ENCODE peak calls at places on chromosome X, in seven cellular contexts. One of them, this sample, is unnamed.

GRCh38 chrX:13142891-13143290 is 98.5 kb upstream of the FAM9C start:
- DNase-seq in breast epithelium: no peak
- DNase-seq in prostate gland: no peak
- DNase-seq in Panc1: no peak
- DNase-seq in upper lobe of left lung: no peak
- DNase-seq in HL-60: no peak
- DNase-seq in HCT116: no peak
- DNase-seq in this sample: no peak

GRCh38 chrX:15877380-15877779 is 22.8 kb upstream of the AP1S2 start:
- DNase-seq in breast epithelium: no peak
- DNase-seq in prostate gland: no peak
- DNase-seq in Panc1: no peak
- DNase-seq in upper lobe of left lung: no peak
- DNase-seq in HL-60: no peak
- DNase-seq in HCT116: no peak
- DNase-seq in this sample: no peak

GRCh38 chrX:77174680-77175336 is 272.4 kb upstream of the FGF16 start:
- DNase-seq in breast epithelium: no peak
- DNase-seq in prostate gland: no peak
- DNase-seq in Panc1: no peak
- DNase-seq in upper lobe of left lung: no peak
- DNase-seq in HL-60: no peak
- DNase-seq in HCT116: no peak
- DNase-seq in this sample: no peak

GRCh38 chrX:3252744-3253143 is 93.7 kb downstream of the MXRA5 start:
- DNase-seq in breast epithelium: no peak
- DNase-seq in prostate gland: no peak
- DNase-seq in Panc1: no peak
- DNase-seq in upper lobe of left lung: peak
- DNase-seq in HL-60: peak
- DNase-seq in HCT116: no peak
- DNase-seq in this sample: no peak

GRCh38 chrX:119693996-119694451 is 1.1 kb upstream of the SEPTIN6 start:
- DNase-seq in breast epithelium: no peak
- DNase-seq in prostate gland: no peak
- DNase-seq in Panc1: no peak
- DNase-seq in upper lobe of left lung: no peak
- DNase-seq in HL-60: no peak
- DNase-seq in HCT116: no peak
- DNase-seq in this sample: no peak

GRCh38 chrX:10636337-10636736 is 16.0 kb upstream of the MID1 start:
- DNase-seq in breast epithelium: no peak
- DNase-seq in prostate gland: no peak
- DNase-seq in Panc1: no peak
- DNase-seq in upper lobe of left lung: peak
- DNase-seq in HL-60: no peak
- DNase-seq in HCT116: peak
- DNase-seq in this sample: no peak

GRCh38 chrX:54415534-54416350 is 24.5 kb upstream of the TSR2 start:
- DNase-seq in breast epithelium: no peak
- DNase-seq in prostate gland: no peak
- DNase-seq in Panc1: no peak
- DNase-seq in upper lobe of left lung: no peak
- DNase-seq in HL-60: no peak
- DNase-seq in HCT116: no peak
- DNase-seq in this sample: no peak

GRCh38 chrX:95291561-95291960 is 1393.1 kb upstream of the DIAPH2 start:
- DNase-seq in breast epithelium: no peak
- DNase-seq in prostate gland: no peak
- DNase-seq in Panc1: no peak
- DNase-seq in upper lobe of left lung: peak
- DNase-seq in HL-60: no peak
- DNase-seq in HCT116: no peak
- DNase-seq in this sample: no peak

GRCh38 chrX:111483876-111484275 is 27.6 kb upstream of the SERTM2 start:
- DNase-seq in breast epithelium: no peak
- DNase-seq in prostate gland: no peak
- DNase-seq in Panc1: no peak
- DNase-seq in upper lobe of left lung: no peak
- DNase-seq in HL-60: no peak
- DNase-seq in HCT116: no peak
- DNase-seq in this sample: no peak

GRCh38 chrX:10617964-10618342 is 2.4 kb downstream of the MID1 start:
- DNase-seq in breast epithelium: no peak
- DNase-seq in prostate gland: peak
- DNase-seq in Panc1: no peak
- DNase-seq in upper lobe of left lung: no peak
- DNase-seq in HL-60: no peak
- DNase-seq in HCT116: no peak
- DNase-seq in this sample: no peak

GRCh38 chrX:140163376-140164159 is 198.2 kb upstream of the CXorf66 start:
- DNase-seq in breast epithelium: no peak
- DNase-seq in prostate gland: no peak
- DNase-seq in Panc1: no peak
- DNase-seq in upper lobe of left lung: no peak
- DNase-seq in HL-60: no peak
- DNase-seq in HCT116: no peak
- DNase-seq in this sample: no peak

GRCh38 chrX:130081421-130082045 is 28.8 kb downstream of the ELF4 start:
- DNase-seq in breast epithelium: no peak
- DNase-seq in prostate gland: no peak
- DNase-seq in Panc1: no peak
- DNase-seq in upper lobe of left lung: no peak
- DNase-seq in HL-60: no peak
- DNase-seq in HCT116: no peak
- DNase-seq in this sample: no peak

GRCh38 chrX:115679460-115679859 is 118.5 kb downstream of the PLS3 start:
- DNase-seq in breast epithelium: no peak
- DNase-seq in prostate gland: no peak
- DNase-seq in Panc1: no peak
- DNase-seq in upper lobe of left lung: no peak
- DNase-seq in HL-60: no peak
- DNase-seq in HCT116: peak
- DNase-seq in this sample: peak

GRCh38 chrX:132406106-132406505 is 82.7 kb downstream of the MBNL3 start:
- DNase-seq in breast epithelium: no peak
- DNase-seq in prostate gland: no peak
- DNase-seq in Panc1: no peak
- DNase-seq in upper lobe of left lung: no peak
- DNase-seq in HL-60: no peak
- DNase-seq in HCT116: no peak
- DNase-seq in this sample: no peak

GRCh38 chrX:50117477-50117876 is 83.3 kb downstream of the AKAP4 start:
- DNase-seq in breast epithelium: no peak
- DNase-seq in prostate gland: no peak
- DNase-seq in Panc1: no peak
- DNase-seq in upper lobe of left lung: no peak
- DNase-seq in HL-60: no peak
- DNase-seq in HCT116: no peak
- DNase-seq in this sample: no peak

GRCh38 chrX:17403231-17403691 is 28.3 kb downstream of the NHS start:
- DNase-seq in breast epithelium: no peak
- DNase-seq in prostate gland: peak
- DNase-seq in Panc1: no peak
- DNase-seq in upper lobe of left lung: peak
- DNase-seq in HL-60: no peak
- DNase-seq in HCT116: no peak
- DNase-seq in this sample: no peak

GRCh38 chrX:24019448-24019847 is 7.5 kb downstream of the KLHL15 start:
- DNase-seq in breast epithelium: no peak
- DNase-seq in prostate gland: no peak
- DNase-seq in Panc1: no peak
- DNase-seq in upper lobe of left lung: no peak
- DNase-seq in HL-60: no peak
- DNase-seq in HCT116: no peak
- DNase-seq in this sample: no peak

GRCh38 chrX:41718481-41719245 is 5.3 kb upstream of the GPR82 start:
- DNase-seq in breast epithelium: no peak
- DNase-seq in prostate gland: no peak
- DNase-seq in Panc1: no peak
- DNase-seq in upper lobe of left lung: no peak
- DNase-seq in HL-60: no peak
- DNase-seq in HCT116: no peak
- DNase-seq in this sample: no peak
- H3K27ac ChIP-seq in breast epithelium: no peak
- H3K27ac ChIP-seq in prostate gland: no peak
- H3K27ac ChIP-seq in Panc1: no peak
- H3K27ac ChIP-seq in upper lobe of left lung: no peak
- H3K27ac ChIP-seq in HL-60: no peak
- H3K27ac ChIP-seq in HCT116: no peak
- H3K27ac ChIP-seq in this sample: no peak

GRCh38 chrX:147675819-147676218 is 235.9 kb upstream of the FMR1 start:
- DNase-seq in breast epithelium: no peak
- DNase-seq in prostate gland: no peak
- DNase-seq in Panc1: no peak
- DNase-seq in upper lobe of left lung: no peak
- DNase-seq in HL-60: no peak
- DNase-seq in HCT116: no peak
- DNase-seq in this sample: no peak
- TF ChIP-seq POLR2AphosphoS5 in breast epithelium: no peak
- TF ChIP-seq POLR2AphosphoS5 in prostate gland: no peak
- TF ChIP-seq POLR2AphosphoS5 in Panc1: no peak
- TF ChIP-seq POLR2AphosphoS5 in upper lobe of left lung: no peak
- TF ChIP-seq POLR2AphosphoS5 in HL-60: no peak
- TF ChIP-seq POLR2AphosphoS5 in HCT116: no peak
- TF ChIP-seq POLR2AphosphoS5 in this sample: no peak

GRCh38 chrX:154419688-154420401 is 8.5 kb downstream of the TAFAZZIN start:
- DNase-seq in breast epithelium: no peak
- DNase-seq in prostate gland: no peak
- DNase-seq in Panc1: no peak
- DNase-seq in upper lobe of left lung: no peak
- DNase-seq in HL-60: no peak
- DNase-seq in HCT116: no peak
- DNase-seq in this sample: no peak
- H3K4me3 ChIP-seq in breast epithelium: no peak
- H3K4me3 ChIP-seq in prostate gland: no peak
- H3K4me3 ChIP-seq in Panc1: no peak
- H3K4me3 ChIP-seq in upper lobe of left lung: no peak
- H3K4me3 ChIP-seq in HL-60: no peak
- H3K4me3 ChIP-seq in HCT116: no peak
- H3K4me3 ChIP-seq in this sample: no peak

GRCh38 chrX:71111141-71111843 is at the start of gene IL2RG:
- DNase-seq in breast epithelium: no peak
- DNase-seq in prostate gland: no peak
- DNase-seq in Panc1: no peak
- DNase-seq in upper lobe of left lung: peak
- DNase-seq in HL-60: no peak
- DNase-seq in HCT116: no peak
- DNase-seq in this sample: no peak
- H3K27ac ChIP-seq in breast epithelium: no peak
- H3K27ac ChIP-seq in prostate gland: no peak
- H3K27ac ChIP-seq in Panc1: no peak
- H3K27ac ChIP-seq in upper lobe of left lung: peak
- H3K27ac ChIP-seq in HL-60: peak
- H3K27ac ChIP-seq in HCT116: no peak
- H3K27ac ChIP-seq in this sample: no peak

DNA sequence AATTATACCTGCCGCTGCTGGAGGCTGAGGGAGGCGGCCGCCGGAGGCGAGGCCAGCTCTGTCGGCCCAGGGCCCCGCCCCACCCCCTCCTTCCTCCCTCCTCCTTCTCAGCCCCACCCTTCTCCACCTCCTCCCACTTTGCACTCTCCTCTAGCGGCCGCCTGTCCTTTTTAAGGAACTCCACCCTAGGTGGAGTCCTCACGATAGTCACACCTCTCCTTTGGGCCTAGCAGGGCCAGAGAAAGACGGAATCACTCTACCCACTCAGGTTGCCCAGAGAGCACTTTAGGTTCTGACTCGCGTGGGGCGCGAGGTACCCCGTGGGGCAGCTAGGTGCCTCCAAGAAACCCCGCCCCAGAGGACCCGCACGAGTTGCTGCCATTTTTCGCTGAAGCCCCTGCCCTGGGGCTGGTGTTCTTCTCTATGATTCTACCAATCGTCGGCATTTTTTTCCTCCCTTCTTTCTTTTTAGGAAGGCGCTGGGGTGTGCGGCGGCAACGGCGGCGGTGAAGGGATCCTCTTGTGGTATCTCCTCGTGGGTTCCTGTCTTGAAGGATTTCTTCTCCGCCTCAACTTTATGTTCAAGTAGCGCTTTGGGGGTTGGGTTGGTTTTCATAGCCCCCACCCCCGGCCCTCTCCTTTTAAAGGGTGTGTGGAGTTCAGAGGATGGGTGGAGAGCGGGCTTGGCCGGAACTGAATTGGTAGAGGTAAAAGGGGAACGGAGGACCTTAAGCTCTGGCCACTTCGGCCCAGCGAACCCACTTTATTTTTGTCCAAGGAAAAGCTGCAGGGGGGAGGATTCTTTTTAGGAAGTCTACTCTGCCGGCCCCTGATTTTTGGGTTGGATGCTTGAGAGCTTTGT is at the start of gene KLF8:
- DNase-seq in breast epithelium: peak
- DNase-seq in prostate gland: peak
- DNase-seq in Panc1: no peak
- DNase-seq in upper lobe of left lung: peak
- DNase-seq in HL-60: no peak
- DNase-seq in HCT116: peak
- DNase-seq in this sample: no peak
- TF ChIP-seq POLR2AphosphoS5 in breast epithelium: peak
- TF ChIP-seq POLR2AphosphoS5 in prostate gland: peak
- TF ChIP-seq POLR2AphosphoS5 in Panc1: no peak
- TF ChIP-seq POLR2AphosphoS5 in upper lobe of left lung: no peak
- TF ChIP-seq POLR2AphosphoS5 in HL-60: no peak
- TF ChIP-seq POLR2AphosphoS5 in HCT116: no peak
- TF ChIP-seq POLR2AphosphoS5 in this sample: no peak

This sample was measured in SK-N-MC.